ENCODE peak calls at places on chromosomes 13 and 19, in ten cellular contexts. T, R, A, Y, F, M, E, Z, J and X are unnamed samples.

GRCh38 chr13:23205807-23206206 is 25.0 kb downstream of the SGCG start:
- DNase-seq in T (no peak), R (no peak), A (no peak), Y (no peak), F (no peak), M (no peak), E (no peak), Z (no peak), J (no peak), X (no peak)

GRCh38 chr13:61423879-61424278 is 8.2 kb upstream of the PCDH20 start:
- DNase-seq in T (no peak), R (no peak), A (no peak), Y (no peak), F (no peak), M (no peak), E (no peak), Z (no peak), J (no peak), X (no peak)

GRCh38 chr19:31214086-31214485 is 135.2 kb downstream of the TSHZ3 start:
- DNase-seq in T (peak), R (no peak), A (no peak), Y (no peak), F (peak), M (peak), E (peak), Z (no peak), J (peak), X (no peak)

GRCh38 chr13:108034909-108035308 is 180.4 kb downstream of the LIG4 start:
- DNase-seq in T (no peak), R (no peak), A (no peak), Y (no peak), F (no peak), M (no peak), E (no peak), Z (no peak), J (no peak), X (no peak)

GRCh38 chr13:19940106-19940505 is 18.4 kb upstream of the ZMYM2 start:
- DNase-seq in T (no peak), R (no peak), A (no peak), Y (no peak), F (no peak), M (no peak), E (no peak), Z (no peak), J (no peak), X (no peak)

GRCh38 chr19:13315495-13315894 is 165.3 kb downstream of the IER2 start:
- DNase-seq in T (no peak), R (no peak), A (no peak), Y (no peak), F (no peak), M (no peak), E (no peak), Z (no peak), J (no peak), X (no peak)

GRCh38 chr19:6232567-6232966 is 47.2 kb downstream of the MLLT1 start:
- DNase-seq in T (no peak), R (no peak), A (no peak), Y (no peak), F (peak), M (no peak), E (peak), Z (no peak), J (peak), X (no peak)

GRCh38 chr13:49354719-49355118 is 89.1 kb downstream of the CAB39L start:
- DNase-seq in T (no peak), R (no peak), A (no peak), Y (no peak), F (no peak), M (no peak), E (no peak), Z (no peak), J (no peak), X (no peak)

GRCh38 chr19:10450853-10451609 is 30.7 kb downstream of the PDE4A start:
- DNase-seq in T (no peak), R (no peak), A (no peak), Y (no peak), F (no peak), M (peak), E (no peak), Z (no peak), J (no peak), X (peak)

GRCh38 chr19:13834308-13834790 is 39.1 kb downstream of the ZSWIM4 start:
- DNase-seq in T (no peak), R (no peak), A (no peak), Y (no peak), F (peak), M (peak), E (peak), Z (no peak), J (no peak), X (no peak)

GRCh38 chr19:22030680-22031079 is 19.9 kb upstream of the ZNF208 start:
- DNase-seq in T (no peak), R (no peak), A (no peak), Y (no peak), F (no peak), M (no peak), E (no peak), Z (no peak), J (no peak), X (no peak)

GRCh38 chr13:46382224-46382623 is 4.8 kb downstream of the RUBCNL start:
- DNase-seq in T (no peak), R (no peak), A (no peak), Y (no peak), F (no peak), M (no peak), E (no peak), Z (no peak), J (no peak), X (no peak)

GRCh38 chr13:52003551-52003950 is 7.7 kb downstream of the ATP7B start:
- DNase-seq in T (no peak), R (no peak), A (no peak), Y (peak), F (no peak), M (peak), E (no peak), Z (no peak), J (no peak), X (no peak)

GRCh38 chr13:30526612-30527217 is 61.0 kb upstream of the HMGB1 start:
- DNase-seq in T (peak), R (no peak), A (peak), Y (no peak), F (no peak), M (no peak), E (no peak), Z (peak), J (peak), X (no peak)

GRCh38 chr19:11652492-11652891 is 55.2 kb downstream of the ZNF627 start:
- DNase-seq in T (no peak), R (no peak), A (no peak), Y (no peak), F (no peak), M (no peak), E (no peak), Z (no peak), J (no peak), X (no peak)

GRCh38 chr13:42123600-42123999 is 75.2 kb downstream of the DGKH start:
- DNase-seq in T (no peak), R (no peak), A (no peak), Y (no peak), F (no peak), M (no peak), E (no peak), Z (no peak), J (no peak), X (no peak)

GRCh38 chr19:33426621-33427475 is 53.3 kb downstream of the CEBPG start:
- DNase-seq in T (no peak), R (no peak), A (peak), Y (no peak), F (no peak), M (no peak), E (no peak), Z (no peak), J (peak), X (no peak)

GRCh38 chr19:8489591-8490394 is 12.6 kb downstream of the PRAM1 start:
- DNase-seq in T (no peak), R (no peak), A (no peak), Y (no peak), F (no peak), M (peak), E (no peak), Z (no peak), J (no peak), X (no peak)

GRCh38 chr13:39451860-39452301 is 151.1 kb downstream of the LHFPL6 start:
- DNase-seq in T (peak), R (no peak), A (peak), Y (peak), F (no peak), M (peak), E (no peak), Z (no peak), J (peak), X (no peak)

GRCh38 chr19:4592445-4592844 is 33.0 kb upstream of the SEMA6B start:
- DNase-seq in T (no peak), R (no peak), A (no peak), Y (no peak), F (no peak), M (no peak), E (no peak), Z (no peak), J (no peak), X (no peak)

GRCh38 chr13:44667950-44668349 is 91.8 kb upstream of the TSC22D1 start:
- DNase-seq in T (no peak), R (no peak), A (no peak), Y (no peak), F (peak), M (no peak), E (peak), Z (no peak), J (no peak), X (no peak)

GRCh38 chr13:95117092-95117491 is 184.2 kb downstream of the ABCC4 start:
- DNase-seq in T (no peak), R (no peak), A (no peak), Y (no peak), F (no peak), M (no peak), E (no peak), Z (no peak), J (no peak), X (no peak)

GRCh38 chr13:53075356-53076041 is 46.9 kb downstream of the OLFM4 start:
- DNase-seq in T (no peak), R (no peak), A (peak), Y (no peak), F (no peak), M (no peak), E (no peak), Z (no peak), J (no peak), X (no peak)

GRCh38 chr13:60402022-60402421 is 5.0 kb downstream of the TDRD3 start:
- DNase-seq in T (no peak), R (no peak), A (no peak), Y (no peak), F (no peak), M (no peak), E (no peak), Z (no peak), J (no peak), X (no peak)

GRCh38 chr19:13962738-13963602 is 10.7 kb downstream of the DCAF15 start:
- DNase-seq in T (no peak), R (peak), A (no peak), Y (no peak), F (peak), M (no peak), E (no peak), Z (no peak), J (peak), X (no peak)

GRCh38 chr19:10855879-10856522 is 7.8 kb downstream of the C19orf38 start:
- DNase-seq in T (no peak), R (no peak), A (peak), Y (no peak), F (no peak), M (no peak), E (no peak), Z (no peak), J (no peak), X (no peak)

GRCh38 chr19:48397636-48398328 is 4.3 kb downstream of the GRIN2D start:
- DNase-seq in T (no peak), R (no peak), A (no peak), Y (no peak), F (no peak), M (no peak), E (no peak), Z (no peak), J (no peak), X (no peak)